ENCODE peak calls at places on chromosomes 1 and 21, in eight cellular contexts. One of them, this sample, is unnamed.

GRCh38 chr21:45031231-45032191 is 42.9 kb upstream of the ADARB1 start:
- DNase-seq in aorta: peak
- DNase-seq in H54: no peak
- DNase-seq in astrocyte: no peak
- DNase-seq in NCI-H526: no peak
- DNase-seq in Peyer's patch: no peak
- DNase-seq in stromal cell of bone marrow: no peak
- DNase-seq in Calu3: no peak
- DNase-seq in this sample: no peak

GRCh38 chr21:42258150-42258884 is 39.4 kb downstream of the ABCG1 start:
- DNase-seq in aorta: peak
- DNase-seq in H54: peak
- DNase-seq in astrocyte: no peak
- DNase-seq in NCI-H526: peak
- DNase-seq in Peyer's patch: peak
- DNase-seq in stromal cell of bone marrow: no peak
- DNase-seq in Calu3: peak
- DNase-seq in this sample: peak

GRCh38 chr1:224619209-224619608 is 3.1 kb downstream of the CNIH3 start:
- DNase-seq in aorta: no peak
- DNase-seq in H54: no peak
- DNase-seq in astrocyte: no peak
- DNase-seq in NCI-H526: no peak
- DNase-seq in Peyer's patch: no peak
- DNase-seq in stromal cell of bone marrow: no peak
- DNase-seq in Calu3: no peak
- DNase-seq in this sample: no peak

GRCh38 chr1:21534674-21535378 is 25.6 kb downstream of the ALPL start:
- DNase-seq in aorta: no peak
- DNase-seq in H54: no peak
- DNase-seq in astrocyte: peak
- DNase-seq in NCI-H526: no peak
- DNase-seq in Peyer's patch: peak
- DNase-seq in stromal cell of bone marrow: peak
- DNase-seq in Calu3: peak
- DNase-seq in this sample: peak

GRCh38 chr21:26050857-26051256 is 119.7 kb downstream of the APP start:
- DNase-seq in aorta: no peak
- DNase-seq in H54: no peak
- DNase-seq in astrocyte: no peak
- DNase-seq in NCI-H526: no peak
- DNase-seq in Peyer's patch: no peak
- DNase-seq in stromal cell of bone marrow: no peak
- DNase-seq in Calu3: no peak
- DNase-seq in this sample: no peak

GRCh38 chr1:9721606-9722377 is 70.3 kb downstream of the PIK3CD start:
- DNase-seq in aorta: no peak
- DNase-seq in H54: peak
- DNase-seq in astrocyte: no peak
- DNase-seq in NCI-H526: no peak
- DNase-seq in Peyer's patch: peak
- DNase-seq in stromal cell of bone marrow: no peak
- DNase-seq in Calu3: peak
- DNase-seq in this sample: peak

GRCh38 chr1:88462481-88463261 is 221.4 kb upstream of the PKN2 start:
- DNase-seq in aorta: no peak
- DNase-seq in H54: no peak
- DNase-seq in astrocyte: peak
- DNase-seq in NCI-H526: no peak
- DNase-seq in Peyer's patch: no peak
- DNase-seq in stromal cell of bone marrow: peak
- DNase-seq in Calu3: peak
- DNase-seq in this sample: peak

GRCh38 chr1:47337350-47337749 is 3.8 kb downstream of the CMPK1 start:
- DNase-seq in aorta: no peak
- DNase-seq in H54: no peak
- DNase-seq in astrocyte: no peak
- DNase-seq in NCI-H526: no peak
- DNase-seq in Peyer's patch: no peak
- DNase-seq in stromal cell of bone marrow: no peak
- DNase-seq in Calu3: no peak
- DNase-seq in this sample: no peak

This sample was measured in HuH-7.5.